ENCODE peak calls at places on chromosome 11, in nine cellular contexts. Y is stomach, F is GM23338, X is psoas muscle, Q is Panc1, L is heart right ventricle, B is endothelial cell of umbilical vein, E is kidney, J is tibial nerve. C is an unnamed sample.

GRCh38 chr11:73521621-73522020 is 76.3 kb downstream of the FAM168A start:
- DNase-seq in Y (no peak), F (no peak), X (no peak), Q (no peak), L (no peak), B (peak; percentile 51), E (no peak), J (no peak), C (peak; percentile 21)

GRCh38 chr11:76772100-76772782 is 10.9 kb upstream of the TSKU start:
- DNase-seq in Y (no peak), F (no peak), X (no peak), Q (no peak), L (no peak), B (peak; percentile 38), E (no peak), J (no peak), C (peak; percentile 64)

GRCh38 chr11:125262825-125263218 is 98.3 kb downstream of the PKNOX2 start:
- DNase-seq in Y (no peak), F (no peak), X (no peak), Q (no peak), L (no peak), B (no peak), E (no peak), J (no peak), C (peak; percentile 74)

GRCh38 chr11:8382436-8383053 is 118.9 kb upstream of the LMO1 start:
- DNase-seq in Y (no peak), F (no peak), X (no peak), Q (no peak), L (no peak), B (no peak), E (no peak), J (no peak), C (peak; percentile 15)

GRCh38 chr11:94732617-94733292 is 35.4 kb upstream of the AMOTL1 start:
- DNase-seq in Y (no peak), F (no peak), X (peak; percentile 61), Q (no peak), L (peak; percentile 56), B (peak; percentile 95), E (peak; percentile 71), J (no peak), C (peak; percentile 57)

GRCh38 chr11:446886-447285 is 3.2 kb upstream of the PTDSS2 start:
- DNase-seq in Y (no peak), F (no peak), X (no peak), Q (no peak), L (no peak), B (no peak), E (peak; percentile 82), J (no peak), C (no peak)

GRCh38 chr11:93729129-93729616 is 12.1 kb downstream of the TAF1D start:
- DNase-seq in Y (no peak), F (peak; percentile 22), X (no peak), Q (no peak), L (no peak), B (no peak), E (no peak), J (no peak), C (no peak)

GRCh38 chr11:19753451-19754041 is 40.9 kb downstream of the NAV2 start:
- DNase-seq in Y (peak; percentile 28), F (peak; percentile 41), X (no peak), Q (no peak), L (no peak), B (no peak), E (no peak), J (no peak), C (no peak)

DNA sequence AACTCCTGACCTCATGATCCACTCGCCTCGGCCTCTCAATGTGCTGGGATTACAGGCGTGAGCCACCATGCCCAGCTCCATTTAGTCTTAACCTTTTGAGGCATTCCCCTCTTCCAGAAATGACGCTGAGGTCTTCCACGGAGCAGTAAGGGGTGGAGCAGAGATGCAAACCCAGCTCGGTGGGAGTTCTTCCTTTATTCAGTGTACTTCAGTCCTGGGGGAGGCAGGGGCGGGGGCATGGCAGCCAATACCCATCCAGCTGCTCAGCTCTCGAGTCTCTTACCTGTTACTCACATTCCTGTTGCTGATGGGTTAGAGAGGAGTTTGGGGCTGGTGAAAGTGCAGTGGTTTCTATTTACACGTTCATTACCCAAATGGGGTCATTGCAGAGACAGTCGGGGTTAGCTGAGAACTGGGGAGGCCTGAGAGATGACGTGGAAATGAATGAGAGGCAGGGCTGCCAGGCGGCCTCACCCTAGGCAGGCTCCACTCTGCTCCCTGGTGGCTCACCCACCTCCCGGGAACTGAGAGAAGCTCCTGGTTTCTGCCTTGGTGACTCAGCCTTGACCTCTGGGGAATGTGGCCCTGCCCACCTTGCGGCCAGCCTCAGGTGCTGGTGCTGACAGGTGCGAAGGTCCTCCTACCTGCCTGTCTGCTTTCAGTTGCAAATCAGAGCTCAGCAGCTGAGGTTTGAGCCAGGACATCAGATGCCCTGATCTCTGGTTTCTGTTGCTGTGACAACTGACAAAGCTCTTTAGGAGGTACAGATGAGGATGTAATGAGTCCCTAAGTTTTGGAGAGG is 13.4 kb upstream of the ST14 start:
- DNase-seq in Y (peak; percentile 82), F (peak; percentile 95), X (peak; percentile 34), Q (no peak), L (peak; percentile 27), B (peak; percentile 26), E (peak; percentile 94), J (no peak), C (peak; percentile 46)
- TF ChIP-seq CTCF in Y (no peak), F (peak; percentile 63), X (no peak), Q (no peak), L (peak; percentile 52), B (peak; percentile 15), E (peak; percentile 25), J (no peak), C (peak; percentile 48)

GRCh38 chr11:75158241-75158640 is 7.3 kb downstream of the SLCO2B1 start:
- DNase-seq in Y (no peak), F (no peak), X (no peak), Q (no peak), L (no peak), B (no peak), E (no peak), J (no peak), C (no peak)

GRCh38 chr11:75160328-75160757 is 9.4 kb downstream of the SLCO2B1 start:
- DNase-seq in Y (no peak), F (no peak), X (no peak), Q (no peak), L (no peak), B (peak; percentile 20), E (peak; percentile 26), J (no peak), C (no peak)

GRCh38 chr11:75160880-75161279 is 10.0 kb downstream of the SLCO2B1 start:
- DNase-seq in Y (no peak), F (no peak), X (no peak), Q (no peak), L (no peak), B (no peak), E (no peak), J (no peak), C (peak; percentile 5)

GRCh38 chr11:75161506-75161905 is 10.6 kb downstream of the SLCO2B1 start:
- DNase-seq in Y (no peak), F (no peak), X (no peak), Q (no peak), L (no peak), B (peak; percentile 72), E (peak; percentile 42), J (no peak), C (no peak)

GRCh38 chr11:75159081-75159953 is 8.4 kb downstream of the SLCO2B1 start:
- DNase-seq in Y (peak; percentile 74), F (peak; percentile 40), X (no peak), Q (no peak), L (no peak), B (no peak), E (peak; percentile 69), J (no peak), C (no peak)
- H3K4me3 ChIP-seq in Y (no peak overlapping the region), F (no peak overlapping the region), X (no peak overlapping the region), Q (no peak overlapping the region), L (no peak overlapping the region), B (no peak overlapping the region), E (peak overlapping the region; percentile 56), J (no peak overlapping the region), C (no peak overlapping the region)

GRCh38 chr11:90241414-90241813 is 18.6 kb upstream of the CHORDC1 start:
- DNase-seq in Y (no peak), F (no peak), X (no peak), Q (no peak), L (no peak), B (no peak), E (no peak), J (no peak), C (no peak)

GRCh38 chr11:90234977-90235376 is 12.1 kb upstream of the CHORDC1 start:
- DNase-seq in Y (no peak), F (no peak), X (no peak), Q (no peak), L (no peak), B (no peak), E (no peak), J (no peak), C (no peak)

GRCh38 chr11:90229791-90230190 is 6.9 kb upstream of the CHORDC1 start:
- DNase-seq in Y (no peak), F (no peak), X (no peak), Q (no peak), L (no peak), B (no peak), E (no peak), J (no peak), C (peak; percentile 35)

GRCh38 chr11:90237004-90237403 is 14.2 kb upstream of the CHORDC1 start:
- DNase-seq in Y (no peak), F (peak; percentile 16), X (no peak), Q (no peak), L (no peak), B (no peak), E (no peak), J (no peak), C (no peak)

DNA sequence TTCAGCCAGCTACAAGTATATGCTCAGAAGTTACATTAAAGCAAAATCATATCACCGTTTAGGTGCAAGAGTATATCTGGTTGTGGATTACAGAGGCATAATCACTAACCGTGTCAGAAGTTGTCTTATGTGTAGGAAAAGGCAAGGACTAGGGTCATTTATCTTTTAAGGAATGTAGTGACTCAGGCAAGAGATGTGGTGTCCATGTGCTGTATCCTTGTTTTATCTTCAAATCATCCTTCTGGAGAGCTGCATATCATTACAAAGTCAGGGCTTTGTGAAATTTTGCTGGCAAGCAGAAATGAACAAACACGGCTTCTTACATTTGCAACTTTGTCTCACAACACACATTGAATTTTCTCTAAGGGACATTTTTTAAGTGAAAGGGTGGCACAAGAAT is 12.7 kb upstream of the CHORDC1 start:
- DNase-seq in Y (no peak), F (no peak), X (no peak), Q (no peak), L (no peak), B (no peak), E (no peak), J (no peak), C (no peak)
- TF ChIP-seq CTCF in Y (no peak), F (no peak), X (no peak), Q (no peak), L (no peak), B (no peak), E (no peak), J (no peak), C (no peak)

GRCh38 chr11:18700375-18700774 is 1.8 kb downstream of the TMEM86A start:
- DNase-seq in Y (no peak), F (no peak), X (no peak), Q (no peak), L (no peak), B (no peak), E (peak; percentile 76), J (no peak), C (peak; percentile 69)

GRCh38 chr11:18699269-18699596 is 654 bp downstream of the TMEM86A start:
- DNase-seq in Y (no peak), F (no peak), X (no peak), Q (no peak), L (no peak), B (no peak), E (no peak), J (no peak), C (peak; percentile 5)

GRCh38 chr11:18698341-18699268 is at the start of gene TMEM86A:
- DNase-seq in Y (peak; percentile 97), F (peak; percentile 96), X (peak; percentile 93), Q (no peak), L (peak; percentile 95), B (peak; percentile 88), E (peak; percentile 98), J (peak; percentile 94), C (peak; percentile 74)

GRCh38 chr11:18700872-18701271 is 2.3 kb downstream of the TMEM86A start:
- DNase-seq in Y (no peak), F (no peak), X (no peak), Q (no peak), L (no peak), B (no peak), E (no peak), J (no peak), C (no peak)

DNA sequence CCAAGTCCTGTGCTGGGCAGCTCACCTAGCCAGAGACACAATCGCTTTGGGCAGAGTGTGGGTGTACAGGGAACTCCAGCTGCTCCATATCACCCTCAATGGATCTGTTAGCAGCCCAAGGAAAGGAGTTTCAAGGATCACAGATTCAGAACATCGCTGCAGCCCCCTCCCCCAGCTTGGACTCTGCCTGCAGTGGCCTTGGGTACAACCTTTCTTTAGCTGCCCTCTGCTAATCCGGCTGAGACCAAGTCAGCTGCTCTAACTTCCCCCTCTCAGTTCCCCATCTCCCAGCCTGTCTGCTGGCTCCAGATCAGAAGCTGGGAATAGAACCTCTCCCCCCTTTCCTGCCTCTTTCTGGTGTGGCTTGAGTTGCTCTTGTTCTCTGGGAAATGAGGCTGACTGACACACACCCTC is 1.3 kb downstream of the TMEM86A start:
- DNase-seq in Y (no peak), F (no peak), X (no peak), Q (no peak), L (no peak), B (no peak), E (no peak), J (peak; percentile 39), C (peak; percentile 21)
- H3K4me3 ChIP-seq in Y (peak overlapping the region; percentile 76), F (peak overlapping the region; percentile 76), X (peak overlapping the region; percentile 87), Q (no peak overlapping the region), L (peak overlapping the region; percentile 76), B (no peak overlapping the region), E (peak overlapping the region; percentile 77), J (no peak overlapping the region), C (no peak overlapping the region)

C was measured in choroid plexus epithelial cell.